ENCODE peak calls at places on chromosomes 12 and 14, in seven cellular contexts. One of them, this sample, is unnamed.

GRCh38 chr12:2375871-2376270 is 323.1 kb downstream of the CACNA1C start:
- DNase-seq in astrocyte of the cerebellum: no peak
- DNase-seq in heart left ventricle: no peak
- DNase-seq in cardiac fibroblast: no peak
- DNase-seq in fibroblast of the aortic adventitia: no peak
- DNase-seq in lung: no peak
- DNase-seq in AG09309: no peak
- DNase-seq in this sample: no peak

GRCh38 chr12:125140239-125140917 is 75.1 kb downstream of the AACS start:
- DNase-seq in astrocyte of the cerebellum: no peak
- DNase-seq in heart left ventricle: no peak
- DNase-seq in cardiac fibroblast: no peak
- DNase-seq in fibroblast of the aortic adventitia: no peak
- DNase-seq in lung: no peak
- DNase-seq in AG09309: no peak
- DNase-seq in this sample: no peak

GRCh38 chr12:15423629-15424028 is 101.3 kb downstream of the PTPRO start:
- DNase-seq in astrocyte of the cerebellum: no peak
- DNase-seq in heart left ventricle: no peak
- DNase-seq in cardiac fibroblast: no peak
- DNase-seq in fibroblast of the aortic adventitia: peak; percentile 26
- DNase-seq in lung: no peak
- DNase-seq in AG09309: no peak
- DNase-seq in this sample: no peak

GRCh38 chr12:124603143-124603542 is 35.7 kb upstream of the NCOR2 start:
- DNase-seq in astrocyte of the cerebellum: no peak
- DNase-seq in heart left ventricle: no peak
- DNase-seq in cardiac fibroblast: no peak
- DNase-seq in fibroblast of the aortic adventitia: no peak
- DNase-seq in lung: no peak
- DNase-seq in AG09309: no peak
- DNase-seq in this sample: peak; percentile 59

GRCh38 chr12:21642707-21643389 is 14.8 kb downstream of the LDHB start:
- DNase-seq in astrocyte of the cerebellum: no peak
- DNase-seq in heart left ventricle: no peak
- DNase-seq in cardiac fibroblast: peak; percentile 42
- DNase-seq in fibroblast of the aortic adventitia: peak; percentile 17
- DNase-seq in lung: no peak
- DNase-seq in AG09309: no peak
- DNase-seq in this sample: no peak

GRCh38 chr12:26648999-26649398 is 184.0 kb downstream of the ITPR2 start:
- DNase-seq in astrocyte of the cerebellum: no peak
- DNase-seq in heart left ventricle: no peak
- DNase-seq in cardiac fibroblast: no peak
- DNase-seq in fibroblast of the aortic adventitia: no peak
- DNase-seq in lung: no peak
- DNase-seq in AG09309: no peak
- DNase-seq in this sample: no peak

GRCh38 chr12:12024958-12025682 is 45.6 kb upstream of the BCL2L14 start:
- DNase-seq in astrocyte of the cerebellum: no peak
- DNase-seq in heart left ventricle: no peak
- DNase-seq in cardiac fibroblast: no peak
- DNase-seq in fibroblast of the aortic adventitia: no peak
- DNase-seq in lung: no peak
- DNase-seq in AG09309: no peak
- DNase-seq in this sample: no peak

GRCh38 chr14:50040401-50040775 is 76.0 kb downstream of the VCPKMT start:
- DNase-seq in astrocyte of the cerebellum: peak; percentile 56
- DNase-seq in heart left ventricle: no peak
- DNase-seq in cardiac fibroblast: peak; percentile 74
- DNase-seq in fibroblast of the aortic adventitia: peak; percentile 60
- DNase-seq in lung: no peak
- DNase-seq in AG09309: no peak
- DNase-seq in this sample: peak; percentile 65

GRCh38 chr12:57128519-57129247 is 400 bp downstream of the LRP1 start:
- DNase-seq in astrocyte of the cerebellum: no peak
- DNase-seq in heart left ventricle: no peak
- DNase-seq in cardiac fibroblast: no peak
- DNase-seq in fibroblast of the aortic adventitia: no peak
- DNase-seq in lung: no peak
- DNase-seq in AG09309: no peak
- DNase-seq in this sample: no peak

GRCh38 chr14:53167602-53168328 is 14.6 kb upstream of the DDHD1 start:
- DNase-seq in astrocyte of the cerebellum: no peak
- DNase-seq in heart left ventricle: no peak
- DNase-seq in cardiac fibroblast: peak; percentile 59
- DNase-seq in fibroblast of the aortic adventitia: peak; percentile 52
- DNase-seq in lung: no peak
- DNase-seq in AG09309: no peak
- DNase-seq in this sample: no peak

GRCh38 chr12:89525002-89525823 is 617 bp upstream of the GALNT4 start:
- DNase-seq in astrocyte of the cerebellum: no peak
- DNase-seq in heart left ventricle: peak; percentile 39
- DNase-seq in cardiac fibroblast: no peak
- DNase-seq in fibroblast of the aortic adventitia: no peak
- DNase-seq in lung: peak; percentile 36
- DNase-seq in AG09309: no peak
- DNase-seq in this sample: no peak

GRCh38 chr12:45654002-45654401 is 75.5 kb upstream of the ARID2 start:
- DNase-seq in astrocyte of the cerebellum: no peak
- DNase-seq in heart left ventricle: no peak
- DNase-seq in cardiac fibroblast: no peak
- DNase-seq in fibroblast of the aortic adventitia: no peak
- DNase-seq in lung: no peak
- DNase-seq in AG09309: no peak
- DNase-seq in this sample: no peak

GRCh38 chr12:95908573-95908972 is 33.8 kb downstream of the CCDC38 start:
- DNase-seq in astrocyte of the cerebellum: no peak
- DNase-seq in heart left ventricle: no peak
- DNase-seq in cardiac fibroblast: peak; percentile 80
- DNase-seq in fibroblast of the aortic adventitia: peak; percentile 87
- DNase-seq in lung: no peak
- DNase-seq in AG09309: no peak
- DNase-seq in this sample: no peak

GRCh38 chr14:100238419-100239199 is at the start of gene YY1:
- DNase-seq in astrocyte of the cerebellum: peak; percentile 95
- DNase-seq in heart left ventricle: peak; percentile 99
- DNase-seq in cardiac fibroblast: peak; percentile 99
- DNase-seq in fibroblast of the aortic adventitia: peak; percentile 96
- DNase-seq in lung: peak; percentile 99
- DNase-seq in AG09309: peak; percentile 83
- DNase-seq in this sample: peak; percentile 86

GRCh38 chr12:123946152-123946515 is 26.5 kb downstream of the CCDC92 start:
- DNase-seq in astrocyte of the cerebellum: no peak
- DNase-seq in heart left ventricle: no peak
- DNase-seq in cardiac fibroblast: no peak
- DNase-seq in fibroblast of the aortic adventitia: no peak
- DNase-seq in lung: no peak
- DNase-seq in AG09309: no peak
- DNase-seq in this sample: no peak

GRCh38 chr12:20212658-20213387 is 155.5 kb upstream of the PDE3A start:
- DNase-seq in astrocyte of the cerebellum: peak; percentile 100
- DNase-seq in heart left ventricle: peak; percentile 84
- DNase-seq in cardiac fibroblast: peak; percentile 99
- DNase-seq in fibroblast of the aortic adventitia: peak; percentile 100
- DNase-seq in lung: peak; percentile 76
- DNase-seq in AG09309: peak; percentile 99
- DNase-seq in this sample: peak; percentile 99

GRCh38 chr12:20211537-20211936 is 156.8 kb upstream of the PDE3A start:
- DNase-seq in astrocyte of the cerebellum: no peak
- DNase-seq in heart left ventricle: no peak
- DNase-seq in cardiac fibroblast: no peak
- DNase-seq in fibroblast of the aortic adventitia: no peak
- DNase-seq in lung: no peak
- DNase-seq in AG09309: no peak
- DNase-seq in this sample: no peak

GRCh38 chr12:20214286-20214685 is 154.1 kb upstream of the PDE3A start:
- DNase-seq in astrocyte of the cerebellum: no peak
- DNase-seq in heart left ventricle: no peak
- DNase-seq in cardiac fibroblast: peak; percentile 52
- DNase-seq in fibroblast of the aortic adventitia: peak; percentile 33
- DNase-seq in lung: no peak
- DNase-seq in AG09309: no peak
- DNase-seq in this sample: no peak

GRCh38 chr12:20212036-20212435 is 156.3 kb upstream of the PDE3A start:
- DNase-seq in astrocyte of the cerebellum: peak; percentile 74
- DNase-seq in heart left ventricle: no peak
- DNase-seq in cardiac fibroblast: peak; percentile 80
- DNase-seq in fibroblast of the aortic adventitia: peak; percentile 74
- DNase-seq in lung: no peak
- DNase-seq in AG09309: no peak
- DNase-seq in this sample: no peak

GRCh38 chr12:20213851-20214250 is 154.5 kb upstream of the PDE3A start:
- DNase-seq in astrocyte of the cerebellum: no peak
- DNase-seq in heart left ventricle: no peak
- DNase-seq in cardiac fibroblast: peak; percentile 41
- DNase-seq in fibroblast of the aortic adventitia: peak; percentile 39
- DNase-seq in lung: no peak
- DNase-seq in AG09309: no peak
- DNase-seq in this sample: no peak
- TF ChIP-seq CTCF in astrocyte of the cerebellum: no peak
- TF ChIP-seq CTCF in heart left ventricle: no peak
- TF ChIP-seq CTCF in cardiac fibroblast: no peak
- TF ChIP-seq CTCF in fibroblast of the aortic adventitia: no peak
- TF ChIP-seq CTCF in lung: no peak
- TF ChIP-seq CTCF in AG09309: no peak
- TF ChIP-seq CTCF in this sample: no peak

DNA sequence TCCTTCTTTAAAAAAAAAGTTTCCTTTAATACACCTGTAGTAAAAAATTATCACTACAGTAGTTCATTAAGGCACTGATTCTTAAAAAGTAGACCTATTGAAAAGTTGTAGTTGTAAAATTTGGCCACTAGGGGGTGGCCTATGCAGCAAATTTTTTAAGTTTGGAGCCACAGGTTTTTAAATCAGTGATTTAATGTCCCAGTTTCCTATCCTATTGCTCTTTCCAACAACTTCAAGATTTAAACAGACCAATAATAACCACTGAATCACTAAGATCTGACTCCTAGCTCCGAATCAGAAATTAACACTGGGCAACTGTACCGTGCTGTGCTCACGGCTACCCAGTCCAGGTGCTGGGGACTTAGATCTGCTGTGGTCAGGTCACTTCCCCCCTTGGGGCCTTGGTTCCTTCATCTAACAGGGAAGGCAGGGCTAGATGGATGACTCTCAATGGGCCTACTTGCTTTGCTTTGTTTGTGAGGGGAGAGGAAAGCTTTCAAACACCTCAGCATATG is 279.3 kb downstream of the MED13L start:
- DNase-seq in astrocyte of the cerebellum: peak; percentile 54
- DNase-seq in heart left ventricle: no peak
- DNase-seq in cardiac fibroblast: peak; percentile 76
- DNase-seq in fibroblast of the aortic adventitia: peak; percentile 81
- DNase-seq in lung: no peak
- DNase-seq in AG09309: peak; percentile 46
- DNase-seq in this sample: peak; percentile 17
- H3K4me3 ChIP-seq in astrocyte of the cerebellum: no peak overlapping the region
- H3K4me3 ChIP-seq in heart left ventricle: no peak overlapping the region
- H3K4me3 ChIP-seq in cardiac fibroblast: no peak overlapping the region
- H3K4me3 ChIP-seq in fibroblast of the aortic adventitia: no peak overlapping the region
- H3K4me3 ChIP-seq in lung: no peak overlapping the region
- H3K4me3 ChIP-seq in AG09309: no peak overlapping the region
- H3K4me3 ChIP-seq in this sample: no peak overlapping the region

DNA sequence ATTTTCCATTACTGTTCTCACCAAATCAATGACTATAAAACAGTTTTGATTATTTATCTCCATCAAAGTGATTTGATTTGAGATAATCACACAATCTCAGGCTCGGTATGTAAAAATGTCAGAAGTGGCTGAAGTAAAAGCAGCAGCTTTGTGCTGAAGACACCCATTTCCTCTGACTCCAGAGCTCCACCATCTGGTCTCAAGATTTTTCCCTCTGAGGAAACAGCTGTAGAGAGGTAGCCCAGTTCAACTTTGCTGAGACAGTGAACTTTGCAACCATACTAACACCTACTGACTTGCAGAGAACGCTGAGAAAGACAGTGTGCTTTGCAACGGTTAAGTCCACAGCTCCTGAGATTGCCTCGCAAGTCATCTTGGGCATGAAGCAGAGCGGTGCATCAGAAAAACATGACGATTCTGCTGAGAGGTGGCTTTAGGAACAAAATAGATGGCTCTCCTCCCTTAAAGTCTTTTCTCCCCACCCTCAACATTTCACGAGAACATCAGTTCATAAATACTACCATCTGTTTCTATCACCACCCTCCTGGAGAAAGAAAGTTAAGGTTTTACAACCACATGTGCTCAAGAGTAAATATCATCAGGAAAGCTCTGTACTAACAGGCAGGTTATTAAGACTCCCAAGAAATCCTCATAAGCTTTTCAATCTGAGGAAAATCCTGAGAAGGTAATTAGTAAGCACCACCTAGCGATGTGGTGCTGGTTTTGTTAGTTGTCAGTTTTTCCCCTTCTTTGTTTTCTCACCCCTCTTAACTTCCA is 34.8 kb downstream of the HIGD1C start:
- DNase-seq in astrocyte of the cerebellum: peak; percentile 38
- DNase-seq in heart left ventricle: peak; percentile 50
- DNase-seq in cardiac fibroblast: peak; percentile 77
- DNase-seq in fibroblast of the aortic adventitia: peak; percentile 75
- DNase-seq in lung: no peak
- DNase-seq in AG09309: no peak
- DNase-seq in this sample: peak; percentile 73
- TF ChIP-seq CTCF in astrocyte of the cerebellum: peak; percentile 81
- TF ChIP-seq CTCF in heart left ventricle: peak; percentile 64
- TF ChIP-seq CTCF in cardiac fibroblast: peak; percentile 73
- TF ChIP-seq CTCF in fibroblast of the aortic adventitia: peak; percentile 69
- TF ChIP-seq CTCF in lung: peak; percentile 40
- TF ChIP-seq CTCF in AG09309: peak; percentile 67
- TF ChIP-seq CTCF in this sample: peak; percentile 52

GRCh38 chr12:53389702-53390101 is 9.7 kb downstream of the SP1 start:
- DNase-seq in astrocyte of the cerebellum: no peak
- DNase-seq in heart left ventricle: no peak
- DNase-seq in cardiac fibroblast: no peak
- DNase-seq in fibroblast of the aortic adventitia: peak; percentile 22
- DNase-seq in lung: no peak
- DNase-seq in AG09309: no peak
- DNase-seq in this sample: no peak

GRCh38 chr12:53391667-53392244 is 11.8 kb downstream of the SP1 start:
- DNase-seq in astrocyte of the cerebellum: no peak
- DNase-seq in heart left ventricle: no peak
- DNase-seq in cardiac fibroblast: no peak
- DNase-seq in fibroblast of the aortic adventitia: no peak
- DNase-seq in lung: no peak
- DNase-seq in AG09309: no peak
- DNase-seq in this sample: no peak

GRCh38 chr12:53383258-53383657 is 3.3 kb downstream of the SP1 start:
- DNase-seq in astrocyte of the cerebellum: no peak
- DNase-seq in heart left ventricle: no peak
- DNase-seq in cardiac fibroblast: no peak
- DNase-seq in fibroblast of the aortic adventitia: no peak
- DNase-seq in lung: no peak
- DNase-seq in AG09309: no peak
- DNase-seq in this sample: no peak

GRCh38 chr12:53388932-53389331 is 9.0 kb downstream of the SP1 start:
- DNase-seq in astrocyte of the cerebellum: no peak
- DNase-seq in heart left ventricle: no peak
- DNase-seq in cardiac fibroblast: no peak
- DNase-seq in fibroblast of the aortic adventitia: no peak
- DNase-seq in lung: no peak
- DNase-seq in AG09309: no peak
- DNase-seq in this sample: no peak
- H3K4me3 ChIP-seq in astrocyte of the cerebellum: no peak overlapping the region
- H3K4me3 ChIP-seq in heart left ventricle: no peak overlapping the region
- H3K4me3 ChIP-seq in cardiac fibroblast: no peak overlapping the region
- H3K4me3 ChIP-seq in fibroblast of the aortic adventitia: peak overlapping the region; percentile 39
- H3K4me3 ChIP-seq in lung: no peak overlapping the region
- H3K4me3 ChIP-seq in AG09309: no peak overlapping the region
- H3K4me3 ChIP-seq in this sample: no peak overlapping the region